ENCODE peak calls at places on chromosomes 2 and 18, in six cellular contexts. One of them, this sample, is unnamed.

GRCh38 chr2:55862269-55862668 is 61.3 kb downstream of the EFEMP1 start:
- DNase-seq in gastrocnemius medialis: no peak
- DNase-seq in IMR-90: peak
- DNase-seq in Peyer's patch: no peak
- DNase-seq in HepG2: no peak
- DNase-seq in uterus: peak
- DNase-seq in this sample: no peak

GRCh38 chr2:178280261-178280852 is 86.0 kb downstream of the OSBPL6 start:
- DNase-seq in gastrocnemius medialis: no peak
- DNase-seq in IMR-90: peak
- DNase-seq in Peyer's patch: no peak
- DNase-seq in HepG2: peak
- DNase-seq in uterus: peak
- DNase-seq in this sample: peak

GRCh38 chr2:12210016-12210933 is 463.8 kb downstream of the LPIN1 start:
- DNase-seq in gastrocnemius medialis: no peak
- DNase-seq in IMR-90: no peak
- DNase-seq in Peyer's patch: no peak
- DNase-seq in HepG2: no peak
- DNase-seq in uterus: no peak
- DNase-seq in this sample: no peak

GRCh38 chr2:54956392-54956722 is 93.9 kb downstream of the RTN4 start:
- DNase-seq in gastrocnemius medialis: no peak
- DNase-seq in IMR-90: peak
- DNase-seq in Peyer's patch: no peak
- DNase-seq in HepG2: no peak
- DNase-seq in uterus: no peak
- DNase-seq in this sample: peak

GRCh38 chr18:10160251-10160650 is 246.4 kb downstream of the VAPA start:
- DNase-seq in gastrocnemius medialis: no peak
- DNase-seq in IMR-90: no peak
- DNase-seq in Peyer's patch: no peak
- DNase-seq in HepG2: peak
- DNase-seq in uterus: no peak
- DNase-seq in this sample: no peak

GRCh38 chr18:7370812-7371211 is 139.9 kb downstream of the LRRC30 start:
- DNase-seq in gastrocnemius medialis: peak
- DNase-seq in IMR-90: no peak
- DNase-seq in Peyer's patch: no peak
- DNase-seq in HepG2: no peak
- DNase-seq in uterus: peak
- DNase-seq in this sample: no peak

GRCh38 chr2:44429034-44429433 is 67.3 kb downstream of the CAMKMT start:
- DNase-seq in gastrocnemius medialis: no peak
- DNase-seq in IMR-90: peak
- DNase-seq in Peyer's patch: no peak
- DNase-seq in HepG2: peak
- DNase-seq in uterus: no peak
- DNase-seq in this sample: no peak

GRCh38 chr2:133667085-133667484 is 98.8 kb upstream of the NCKAP5 start:
- DNase-seq in gastrocnemius medialis: no peak
- DNase-seq in IMR-90: peak
- DNase-seq in Peyer's patch: no peak
- DNase-seq in HepG2: no peak
- DNase-seq in uterus: no peak
- DNase-seq in this sample: no peak

GRCh38 chr2:11583203-11583752 is 49.4 kb downstream of the GREB1 start:
- DNase-seq in gastrocnemius medialis: peak
- DNase-seq in IMR-90: peak
- DNase-seq in Peyer's patch: no peak
- DNase-seq in HepG2: peak
- DNase-seq in uterus: peak
- DNase-seq in this sample: no peak

GRCh38 chr2:38661306-38661705 is 4.6 kb upstream of the GALM start:
- DNase-seq in gastrocnemius medialis: no peak
- DNase-seq in IMR-90: peak
- DNase-seq in Peyer's patch: no peak
- DNase-seq in HepG2: no peak
- DNase-seq in uterus: no peak
- DNase-seq in this sample: no peak

GRCh38 chr18:59898093-59898492 is 1.7 kb upstream of the PMAIP1 start:
- DNase-seq in gastrocnemius medialis: no peak
- DNase-seq in IMR-90: no peak
- DNase-seq in Peyer's patch: no peak
- DNase-seq in HepG2: no peak
- DNase-seq in uterus: no peak
- DNase-seq in this sample: no peak

GRCh38 chr18:53018791-53019190 is 678.8 kb downstream of the DCC start:
- DNase-seq in gastrocnemius medialis: no peak
- DNase-seq in IMR-90: no peak
- DNase-seq in Peyer's patch: no peak
- DNase-seq in HepG2: no peak
- DNase-seq in uterus: no peak
- DNase-seq in this sample: no peak

GRCh38 chr2:180364719-180365118 is 357.6 kb upstream of the CWC22 start:
- DNase-seq in gastrocnemius medialis: no peak
- DNase-seq in IMR-90: no peak
- DNase-seq in Peyer's patch: no peak
- DNase-seq in HepG2: no peak
- DNase-seq in uterus: no peak
- DNase-seq in this sample: no peak

GRCh38 chr2:54859997-54860701 is 136.7 kb downstream of the EML6 start:
- DNase-seq in gastrocnemius medialis: no peak
- DNase-seq in IMR-90: peak
- DNase-seq in Peyer's patch: no peak
- DNase-seq in HepG2: no peak
- DNase-seq in uterus: no peak
- DNase-seq in this sample: no peak

DNA sequence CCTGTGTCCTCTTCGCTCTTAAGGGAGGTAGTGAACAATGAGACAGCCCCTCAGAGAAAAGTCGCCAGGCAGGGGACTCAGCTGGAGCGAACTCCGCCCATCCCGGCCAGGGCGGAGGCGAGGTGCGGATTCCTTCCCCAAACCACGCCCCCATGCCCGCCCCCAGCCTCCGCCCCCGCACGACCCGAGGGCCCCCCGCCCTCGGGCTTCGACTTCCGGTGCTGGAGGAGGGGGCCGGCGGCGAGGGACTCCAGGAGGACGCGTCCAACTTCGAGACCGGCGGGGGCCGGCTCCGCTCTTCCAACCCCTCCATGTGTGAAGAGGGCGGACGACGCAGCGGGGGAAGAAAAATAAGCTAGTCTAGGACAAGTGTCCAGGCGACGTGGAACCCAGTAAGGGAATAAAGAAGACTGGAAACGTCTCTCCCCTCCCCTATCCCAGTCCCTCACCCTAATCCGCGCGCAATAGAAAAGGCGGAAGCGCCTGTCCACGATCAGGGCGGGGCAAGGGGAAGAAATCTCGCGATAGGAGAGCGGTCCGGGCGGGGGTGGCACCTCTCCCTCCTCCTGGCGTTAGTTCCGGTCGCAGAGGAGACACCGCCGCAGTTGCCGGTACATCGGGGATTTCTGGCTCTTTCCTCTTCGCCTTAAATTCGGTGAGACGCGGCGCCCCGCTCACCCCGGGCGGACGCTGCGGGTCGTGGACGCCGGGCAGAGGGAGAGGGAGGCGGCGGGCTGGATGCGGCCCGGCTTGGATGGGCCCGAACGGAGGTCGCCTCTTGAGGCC is at the start of gene BZW1:
- DNase-seq in gastrocnemius medialis: peak
- DNase-seq in IMR-90: peak
- DNase-seq in Peyer's patch: peak
- DNase-seq in HepG2: peak
- DNase-seq in uterus: peak
- DNase-seq in this sample: peak
- TF ChIP-seq POLR2A in gastrocnemius medialis: peak
- TF ChIP-seq POLR2A in IMR-90: peak
- TF ChIP-seq POLR2A in Peyer's patch: peak
- TF ChIP-seq POLR2A in HepG2: peak
- TF ChIP-seq POLR2A in uterus: peak
- TF ChIP-seq POLR2A in this sample: peak

GRCh38 chr2:24121469-24121868 is 1.7 kb downstream of the PFN4 start:
- DNase-seq in gastrocnemius medialis: no peak
- DNase-seq in IMR-90: no peak
- DNase-seq in Peyer's patch: no peak
- DNase-seq in HepG2: no peak
- DNase-seq in uterus: no peak
- DNase-seq in this sample: no peak

GRCh38 chr2:24122356-24123211 is 550 bp downstream of the PFN4 start:
- DNase-seq in gastrocnemius medialis: no peak
- DNase-seq in IMR-90: peak
- DNase-seq in Peyer's patch: no peak
- DNase-seq in HepG2: no peak
- DNase-seq in uterus: no peak
- DNase-seq in this sample: no peak

GRCh38 chr2:24117902-24118301 is 5.2 kb downstream of the PFN4 start:
- DNase-seq in gastrocnemius medialis: no peak
- DNase-seq in IMR-90: no peak
- DNase-seq in Peyer's patch: no peak
- DNase-seq in HepG2: no peak
- DNase-seq in uterus: no peak
- DNase-seq in this sample: no peak

GRCh38 chr2:24124003-24124585 is 825 bp downstream of the FAM228B start:
- DNase-seq in gastrocnemius medialis: no peak
- DNase-seq in IMR-90: peak
- DNase-seq in Peyer's patch: no peak
- DNase-seq in HepG2: no peak
- DNase-seq in uterus: no peak
- DNase-seq in this sample: no peak

DNA sequence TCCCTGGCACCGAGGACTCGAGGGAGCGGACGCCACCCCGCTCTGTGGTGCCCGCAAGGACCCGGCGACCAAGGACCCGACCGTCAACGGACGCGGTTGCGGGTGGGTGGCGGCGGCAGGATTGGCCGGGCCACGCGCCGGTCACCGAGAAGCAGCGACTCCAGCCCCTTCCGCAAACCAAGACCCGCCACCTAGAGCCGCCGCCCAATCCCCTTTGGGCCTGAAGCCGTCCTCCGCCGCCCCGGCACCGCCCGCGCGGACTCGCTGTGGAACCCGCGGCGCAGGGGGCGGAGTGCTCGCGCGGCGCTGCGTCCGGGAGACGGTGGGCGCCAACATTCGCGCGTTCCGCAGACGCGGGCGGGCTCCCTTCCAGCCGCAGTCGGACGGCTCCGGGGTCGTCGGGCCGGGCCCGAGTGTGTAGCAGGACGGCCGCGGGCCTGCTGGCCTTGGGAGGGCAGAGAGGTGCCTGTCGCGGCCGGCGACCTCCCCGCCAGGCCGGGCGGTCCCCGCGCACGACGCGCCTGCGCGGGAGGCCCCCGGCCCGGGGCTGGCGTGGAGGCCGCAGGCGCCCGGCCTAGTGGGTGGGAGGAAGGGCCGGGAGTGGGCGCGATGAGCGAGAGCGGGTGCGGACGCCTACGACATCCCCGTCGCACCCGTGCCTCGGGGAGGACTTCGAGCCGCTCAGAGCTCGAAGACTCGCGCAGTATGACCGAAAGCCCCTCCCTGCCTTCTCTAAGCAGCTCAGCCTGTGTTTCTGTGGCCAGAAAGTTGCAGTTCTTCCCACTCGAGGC is at the start of the genes FAM228B and PFN4:
- DNase-seq in gastrocnemius medialis: peak
- DNase-seq in IMR-90: peak
- DNase-seq in Peyer's patch: peak
- DNase-seq in HepG2: peak
- DNase-seq in uterus: peak
- DNase-seq in this sample: peak
- TF ChIP-seq POLR2A in gastrocnemius medialis: peak
- TF ChIP-seq POLR2A in IMR-90: peak
- TF ChIP-seq POLR2A in Peyer's patch: peak
- TF ChIP-seq POLR2A in HepG2: peak
- TF ChIP-seq POLR2A in uterus: peak
- TF ChIP-seq POLR2A in this sample: peak

GRCh38 chr2:174490032-174490431 is 3.2 kb upstream of the GPR155 start:
- DNase-seq in gastrocnemius medialis: no peak
- DNase-seq in IMR-90: no peak
- DNase-seq in Peyer's patch: no peak
- DNase-seq in HepG2: no peak
- DNase-seq in uterus: no peak
- DNase-seq in this sample: no peak

GRCh38 chr2:174484573-174484972 is 2.3 kb downstream of the GPR155 start:
- DNase-seq in gastrocnemius medialis: no peak
- DNase-seq in IMR-90: no peak
- DNase-seq in Peyer's patch: no peak
- DNase-seq in HepG2: no peak
- DNase-seq in uterus: no peak
- DNase-seq in this sample: no peak

GRCh38 chr2:174487536-174488162 is 820 bp upstream of the GPR155 start:
- DNase-seq in gastrocnemius medialis: no peak
- DNase-seq in IMR-90: no peak
- DNase-seq in Peyer's patch: no peak
- DNase-seq in HepG2: no peak
- DNase-seq in uterus: no peak
- DNase-seq in this sample: no peak

GRCh38 chr2:174485763-174486613 is 841 bp downstream of the GPR155 start:
- DNase-seq in gastrocnemius medialis: peak
- DNase-seq in IMR-90: peak
- DNase-seq in Peyer's patch: peak
- DNase-seq in HepG2: no peak
- DNase-seq in uterus: no peak
- DNase-seq in this sample: peak

DNA sequence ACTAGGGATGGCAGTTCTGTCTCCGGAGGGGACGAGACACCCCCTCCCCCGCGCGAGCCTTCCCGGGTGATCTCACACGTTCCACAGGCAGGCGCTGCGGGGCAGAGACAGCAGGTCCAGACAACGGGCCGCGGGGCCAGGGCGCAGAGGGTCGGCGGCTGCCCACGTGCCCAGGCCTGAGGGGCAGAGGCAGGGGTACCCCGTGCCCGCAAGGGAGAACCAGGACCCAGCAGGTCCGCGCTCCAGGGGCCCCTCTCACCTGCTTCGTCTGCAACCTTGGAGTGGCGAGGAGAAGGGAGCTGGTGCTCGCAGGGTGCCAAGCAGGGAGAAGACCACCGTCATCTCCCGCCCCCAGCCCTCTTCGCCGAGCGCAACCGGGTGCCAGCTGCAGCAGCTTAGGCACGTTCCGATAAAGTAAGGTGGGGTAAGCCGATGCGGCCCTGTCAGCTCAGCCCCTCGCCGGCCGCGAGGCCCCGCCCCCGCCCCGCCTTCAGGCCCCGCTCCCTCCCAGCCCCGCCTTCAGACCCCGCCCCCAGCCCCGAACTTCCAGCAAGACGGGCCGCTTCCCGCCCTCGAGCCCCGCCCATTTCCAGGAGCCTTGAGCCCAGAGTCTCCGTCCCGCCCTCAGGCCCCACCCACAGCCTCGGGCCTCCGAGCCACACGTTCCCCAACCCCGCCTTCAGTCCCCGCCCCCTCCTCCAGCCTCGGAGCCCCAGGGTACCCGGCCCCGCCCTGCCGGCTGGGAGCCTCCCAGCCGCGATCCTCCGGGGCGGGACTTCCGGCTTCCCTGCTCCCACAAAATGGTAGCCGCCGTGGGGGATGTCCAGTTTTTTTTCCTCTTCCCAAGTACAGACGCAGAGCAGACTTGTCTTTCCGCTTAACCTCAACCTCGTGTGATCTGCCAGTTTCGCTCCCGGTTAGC is at the start of gene GPR155:
- DNase-seq in gastrocnemius medialis: peak
- DNase-seq in IMR-90: peak
- DNase-seq in Peyer's patch: peak
- DNase-seq in HepG2: peak
- DNase-seq in uterus: peak
- DNase-seq in this sample: peak
- TF ChIP-seq POLR2A in gastrocnemius medialis: peak
- TF ChIP-seq POLR2A in IMR-90: peak
- TF ChIP-seq POLR2A in Peyer's patch: no peak
- TF ChIP-seq POLR2A in HepG2: no peak
- TF ChIP-seq POLR2A in uterus: no peak
- TF ChIP-seq POLR2A in this sample: peak

GRCh38 chr2:499726-500125 is 177.5 kb downstream of the TMEM18 start:
- DNase-seq in gastrocnemius medialis: no peak
- DNase-seq in IMR-90: no peak
- DNase-seq in Peyer's patch: no peak
- DNase-seq in HepG2: no peak
- DNase-seq in uterus: no peak
- DNase-seq in this sample: no peak
- TF ChIP-seq POLR2A in gastrocnemius medialis: no peak
- TF ChIP-seq POLR2A in IMR-90: no peak
- TF ChIP-seq POLR2A in Peyer's patch: no peak
- TF ChIP-seq POLR2A in HepG2: no peak
- TF ChIP-seq POLR2A in uterus: no peak
- TF ChIP-seq POLR2A in this sample: no peak